ENCODE peak calls at places on chromosomes 16 and 17, in eight cellular contexts. One of them, this sample, is unnamed.

GRCh38 chr17:65589321-65589720 is 27.9 kb upstream of the AXIN2 start:
- DNase-seq in fibroblast of mammary gland: peak
- DNase-seq in tibial nerve: no peak
- DNase-seq in kidney: peak
- DNase-seq in dorsolateral prefrontal cortex: no peak
- DNase-seq in psoas muscle: no peak
- DNase-seq in GM13977: no peak
- DNase-seq in OCI-LY7: no peak
- DNase-seq in this sample: no peak

GRCh38 chr17:66830451-66830850 is 4.5 kb upstream of the CACNG5 start:
- DNase-seq in kidney: no peak
- DNase-seq in GM13977: no peak
- DNase-seq in OCI-LY7: no peak
- DNase-seq in psoas muscle: no peak
- DNase-seq in tibial nerve: no peak
- DNase-seq in dorsolateral prefrontal cortex: no peak
- DNase-seq in fibroblast of mammary gland: no peak
- DNase-seq in this sample: no peak

GRCh38 chr17:44219126-44219635 is 294 bp downstream of the UBTF start:
- DNase-seq in OCI-LY7: peak
- DNase-seq in tibial nerve: peak
- DNase-seq in kidney: peak
- DNase-seq in GM13977: peak
- DNase-seq in fibroblast of mammary gland: peak
- DNase-seq in psoas muscle: peak
- DNase-seq in dorsolateral prefrontal cortex: peak
- DNase-seq in this sample: peak

GRCh38 chr17:28033972-28034714 is 8.3 kb upstream of the NLK start:
- DNase-seq in tibial nerve: no peak
- DNase-seq in dorsolateral prefrontal cortex: no peak
- DNase-seq in OCI-LY7: no peak
- DNase-seq in fibroblast of mammary gland: peak
- DNase-seq in kidney: no peak
- DNase-seq in psoas muscle: no peak
- DNase-seq in GM13977: no peak
- DNase-seq in this sample: peak

GRCh38 chr16:76729525-76729924 is 452.3 kb downstream of the CNTNAP4 start:
- DNase-seq in dorsolateral prefrontal cortex: no peak
- DNase-seq in tibial nerve: no peak
- DNase-seq in fibroblast of mammary gland: peak
- DNase-seq in OCI-LY7: no peak
- DNase-seq in kidney: no peak
- DNase-seq in GM13977: no peak
- DNase-seq in psoas muscle: no peak
- DNase-seq in this sample: peak

GRCh38 chr17:17965152-17965721 is 7.0 kb downstream of the TOM1L2 start:
- DNase-seq in GM13977: no peak
- DNase-seq in tibial nerve: no peak
- DNase-seq in psoas muscle: no peak
- DNase-seq in dorsolateral prefrontal cortex: no peak
- DNase-seq in fibroblast of mammary gland: no peak
- DNase-seq in OCI-LY7: no peak
- DNase-seq in kidney: no peak
- DNase-seq in this sample: no peak

GRCh38 chr16:78982344-78982743 is 618.2 kb downstream of the MAF start:
- DNase-seq in GM13977: no peak
- DNase-seq in dorsolateral prefrontal cortex: no peak
- DNase-seq in fibroblast of mammary gland: no peak
- DNase-seq in psoas muscle: no peak
- DNase-seq in kidney: no peak
- DNase-seq in OCI-LY7: no peak
- DNase-seq in tibial nerve: no peak
- DNase-seq in this sample: no peak

GRCh38 chr17:61833536-61834203 is 29.7 kb downstream of the BRIP1 start:
- DNase-seq in dorsolateral prefrontal cortex: no peak
- DNase-seq in GM13977: no peak
- DNase-seq in kidney: no peak
- DNase-seq in psoas muscle: no peak
- DNase-seq in tibial nerve: no peak
- DNase-seq in fibroblast of mammary gland: peak
- DNase-seq in OCI-LY7: no peak
- DNase-seq in this sample: peak

GRCh38 chr16:73125860-73126259 is 77.9 kb upstream of the ZFHX3 start:
- DNase-seq in fibroblast of mammary gland: peak
- DNase-seq in OCI-LY7: no peak
- DNase-seq in GM13977: no peak
- DNase-seq in tibial nerve: no peak
- DNase-seq in dorsolateral prefrontal cortex: no peak
- DNase-seq in kidney: no peak
- DNase-seq in psoas muscle: no peak
- DNase-seq in this sample: peak

GRCh38 chr16:67260426-67261063 is 11.8 kb downstream of the SLC9A5 start:
- DNase-seq in OCI-LY7: peak
- DNase-seq in fibroblast of mammary gland: peak
- DNase-seq in kidney: no peak
- DNase-seq in dorsolateral prefrontal cortex: no peak
- DNase-seq in psoas muscle: peak
- DNase-seq in tibial nerve: no peak
- DNase-seq in GM13977: peak
- DNase-seq in this sample: peak

GRCh38 chr17:64281962-64282752 is 19.1 kb upstream of the TEX2 start:
- DNase-seq in tibial nerve: no peak
- DNase-seq in dorsolateral prefrontal cortex: no peak
- DNase-seq in kidney: no peak
- DNase-seq in GM13977: peak
- DNase-seq in psoas muscle: peak
- DNase-seq in fibroblast of mammary gland: peak
- DNase-seq in OCI-LY7: peak
- DNase-seq in this sample: peak

GRCh38 chr17:80045703-80046102 is 9.3 kb downstream of the CCDC40 start:
- DNase-seq in fibroblast of mammary gland: no peak
- DNase-seq in OCI-LY7: no peak
- DNase-seq in tibial nerve: no peak
- DNase-seq in dorsolateral prefrontal cortex: no peak
- DNase-seq in GM13977: no peak
- DNase-seq in kidney: no peak
- DNase-seq in psoas muscle: no peak
- DNase-seq in this sample: no peak

GRCh38 chr16:52446076-52446475 is 100.9 kb downstream of the TOX3 start:
- DNase-seq in tibial nerve: no peak
- DNase-seq in fibroblast of mammary gland: no peak
- DNase-seq in GM13977: no peak
- DNase-seq in psoas muscle: no peak
- DNase-seq in kidney: no peak
- DNase-seq in OCI-LY7: no peak
- DNase-seq in dorsolateral prefrontal cortex: no peak
- DNase-seq in this sample: no peak

DNA sequence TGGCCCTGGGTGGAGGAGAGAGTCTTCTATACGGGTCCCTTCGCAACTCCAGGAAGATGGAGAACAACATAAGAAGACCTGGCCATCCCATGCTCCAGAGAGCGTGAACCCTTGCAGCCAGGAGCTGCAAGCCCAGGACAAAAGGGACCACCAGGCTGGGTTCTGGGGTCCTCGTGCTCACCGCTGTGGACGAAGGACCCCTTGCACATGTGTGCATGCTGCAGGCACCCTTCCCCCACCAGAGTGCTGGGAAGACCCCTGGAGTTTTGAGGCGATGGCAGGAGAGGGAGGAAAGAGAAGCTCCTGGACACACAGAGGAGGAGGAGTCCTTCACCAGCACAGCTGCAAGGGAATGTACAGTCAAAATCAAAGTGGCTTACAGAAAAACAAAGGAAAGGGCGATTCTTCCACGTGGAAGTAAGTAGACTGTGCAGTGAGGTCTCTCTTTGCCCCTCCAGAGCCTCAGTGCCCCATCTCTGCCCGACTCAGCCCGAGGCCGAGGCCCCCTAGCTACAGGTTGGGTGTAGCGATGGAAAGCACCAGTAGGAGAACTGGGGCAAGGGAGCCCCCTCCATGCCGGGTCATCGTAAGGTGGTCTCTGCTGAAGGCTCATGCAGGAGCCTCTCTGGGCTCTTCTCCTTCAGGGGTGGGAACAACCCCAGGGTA is 51.3 kb downstream of the PIMREG start:
- DNase-seq in tibial nerve: no peak
- DNase-seq in OCI-LY7: no peak
- DNase-seq in dorsolateral prefrontal cortex: no peak
- DNase-seq in psoas muscle: peak
- DNase-seq in fibroblast of mammary gland: no peak
- DNase-seq in kidney: peak
- DNase-seq in GM13977: no peak
- DNase-seq in this sample: no peak
- TF ChIP-seq CTCF in tibial nerve: no peak
- TF ChIP-seq CTCF in OCI-LY7: peak
- TF ChIP-seq CTCF in dorsolateral prefrontal cortex: no peak
- TF ChIP-seq CTCF in psoas muscle: no peak
- TF ChIP-seq CTCF in fibroblast of mammary gland: no peak
- TF ChIP-seq CTCF in kidney: no peak
- TF ChIP-seq CTCF in GM13977: peak
- TF ChIP-seq CTCF in this sample: no peak

DNA sequence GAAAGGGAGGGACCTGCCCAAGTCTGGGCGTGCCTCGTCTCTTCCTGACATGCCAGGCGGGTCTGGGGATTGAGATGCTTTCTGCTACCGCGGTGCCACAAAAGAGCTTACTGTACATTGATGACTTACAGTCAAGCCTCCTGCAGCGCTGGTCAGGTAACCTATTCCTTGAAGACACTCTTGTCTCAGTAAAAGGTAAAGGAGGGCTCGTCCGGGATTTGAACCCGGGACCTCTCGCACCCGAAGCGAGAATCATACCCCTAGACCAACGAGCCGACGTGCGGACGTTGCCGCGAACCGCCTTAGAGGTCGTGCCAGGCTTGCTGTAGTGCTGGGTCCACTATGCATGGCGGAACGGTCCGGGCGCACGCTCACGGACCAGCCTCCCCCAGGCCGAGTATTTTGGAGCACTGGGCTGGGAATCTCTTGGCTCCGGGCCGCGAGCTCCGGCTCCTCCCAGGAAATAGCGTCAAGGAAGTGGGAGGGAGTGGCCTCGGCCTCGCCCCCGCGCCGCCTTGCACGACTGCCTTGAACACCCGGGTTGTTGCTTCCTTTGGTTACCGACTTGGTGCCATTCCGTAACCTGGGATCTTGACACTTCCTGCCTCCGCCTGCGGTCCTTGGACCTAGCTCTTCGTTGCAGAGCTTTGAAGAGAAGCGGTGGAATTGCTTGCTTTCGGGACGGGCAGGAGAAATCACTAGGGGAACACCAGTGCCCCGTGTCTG is 12.4 kb upstream of the AURKB start:
- DNase-seq in tibial nerve: peak
- DNase-seq in dorsolateral prefrontal cortex: peak
- DNase-seq in OCI-LY7: peak
- DNase-seq in GM13977: peak
- DNase-seq in psoas muscle: peak
- DNase-seq in kidney: peak
- DNase-seq in fibroblast of mammary gland: peak
- DNase-seq in this sample: peak
- TF ChIP-seq CTCF in tibial nerve: no peak
- TF ChIP-seq CTCF in dorsolateral prefrontal cortex: no peak
- TF ChIP-seq CTCF in OCI-LY7: no peak
- TF ChIP-seq CTCF in GM13977: no peak
- TF ChIP-seq CTCF in psoas muscle: no peak
- TF ChIP-seq CTCF in kidney: no peak
- TF ChIP-seq CTCF in fibroblast of mammary gland: no peak
- TF ChIP-seq CTCF in this sample: no peak

GRCh38 chr17:2412561-2413021 is 11.7 kb upstream of the MNT start:
- DNase-seq in tibial nerve: no peak
- DNase-seq in GM13977: no peak
- DNase-seq in kidney: no peak
- DNase-seq in OCI-LY7: no peak
- DNase-seq in dorsolateral prefrontal cortex: no peak
- DNase-seq in fibroblast of mammary gland: no peak
- DNase-seq in psoas muscle: peak
- DNase-seq in this sample: no peak
- TF ChIP-seq CTCF in tibial nerve: no peak
- TF ChIP-seq CTCF in GM13977: no peak
- TF ChIP-seq CTCF in kidney: no peak
- TF ChIP-seq CTCF in OCI-LY7: no peak
- TF ChIP-seq CTCF in dorsolateral prefrontal cortex: no peak
- TF ChIP-seq CTCF in fibroblast of mammary gland: no peak
- TF ChIP-seq CTCF in psoas muscle: peak
- TF ChIP-seq CTCF in this sample: no peak

GRCh38 chr17:53141731-53142130 is 681.0 kb upstream of the KIF2B start:
- DNase-seq in kidney: no peak
- DNase-seq in dorsolateral prefrontal cortex: no peak
- DNase-seq in tibial nerve: no peak
- DNase-seq in OCI-LY7: no peak
- DNase-seq in fibroblast of mammary gland: no peak
- DNase-seq in psoas muscle: no peak
- DNase-seq in GM13977: no peak
- DNase-seq in this sample: no peak

GRCh38 chr17:53135969-53136368 is 686.8 kb upstream of the KIF2B start:
- DNase-seq in dorsolateral prefrontal cortex: no peak
- DNase-seq in kidney: no peak
- DNase-seq in OCI-LY7: no peak
- DNase-seq in GM13977: no peak
- DNase-seq in fibroblast of mammary gland: no peak
- DNase-seq in psoas muscle: no peak
- DNase-seq in tibial nerve: no peak
- DNase-seq in this sample: no peak

GRCh38 chr17:53142890-53143289 is 679.8 kb upstream of the KIF2B start:
- DNase-seq in kidney: no peak
- DNase-seq in psoas muscle: no peak
- DNase-seq in dorsolateral prefrontal cortex: no peak
- DNase-seq in OCI-LY7: no peak
- DNase-seq in GM13977: no peak
- DNase-seq in fibroblast of mammary gland: no peak
- DNase-seq in tibial nerve: no peak
- DNase-seq in this sample: peak

GRCh38 chr17:53137919-53138318 is 684.8 kb upstream of the KIF2B start:
- DNase-seq in kidney: no peak
- DNase-seq in fibroblast of mammary gland: no peak
- DNase-seq in OCI-LY7: no peak
- DNase-seq in GM13977: no peak
- DNase-seq in tibial nerve: no peak
- DNase-seq in dorsolateral prefrontal cortex: no peak
- DNase-seq in psoas muscle: no peak
- DNase-seq in this sample: no peak

GRCh38 chr17:53141280-53141679 is 681.4 kb upstream of the KIF2B start:
- DNase-seq in dorsolateral prefrontal cortex: no peak
- DNase-seq in tibial nerve: no peak
- DNase-seq in psoas muscle: no peak
- DNase-seq in fibroblast of mammary gland: no peak
- DNase-seq in GM13977: no peak
- DNase-seq in kidney: no peak
- DNase-seq in OCI-LY7: no peak
- DNase-seq in this sample: no peak
- TF ChIP-seq CTCF in dorsolateral prefrontal cortex: no peak
- TF ChIP-seq CTCF in tibial nerve: no peak
- TF ChIP-seq CTCF in psoas muscle: no peak
- TF ChIP-seq CTCF in fibroblast of mammary gland: no peak
- TF ChIP-seq CTCF in GM13977: no peak
- TF ChIP-seq CTCF in kidney: no peak
- TF ChIP-seq CTCF in OCI-LY7: no peak
- TF ChIP-seq CTCF in this sample: no peak

GRCh38 chr16:50627419-50627818 is 53.7 kb downstream of the SNX20 start:
- DNase-seq in dorsolateral prefrontal cortex: no peak
- DNase-seq in OCI-LY7: peak
- DNase-seq in GM13977: peak
- DNase-seq in fibroblast of mammary gland: peak
- DNase-seq in tibial nerve: no peak
- DNase-seq in kidney: peak
- DNase-seq in psoas muscle: no peak
- DNase-seq in this sample: no peak
- TF ChIP-seq CTCF in dorsolateral prefrontal cortex: no peak
- TF ChIP-seq CTCF in OCI-LY7: peak
- TF ChIP-seq CTCF in GM13977: peak
- TF ChIP-seq CTCF in fibroblast of mammary gland: peak
- TF ChIP-seq CTCF in tibial nerve: peak
- TF ChIP-seq CTCF in kidney: no peak
- TF ChIP-seq CTCF in psoas muscle: peak
- TF ChIP-seq CTCF in this sample: no peak

GRCh38 chr17:6508026-6508425 is 48.3 kb downstream of the PITPNM3 start:
- DNase-seq in GM13977: no peak
- DNase-seq in psoas muscle: no peak
- DNase-seq in tibial nerve: no peak
- DNase-seq in dorsolateral prefrontal cortex: no peak
- DNase-seq in kidney: peak
- DNase-seq in fibroblast of mammary gland: no peak
- DNase-seq in OCI-LY7: no peak
- DNase-seq in this sample: no peak
- TF ChIP-seq CTCF in GM13977: no peak
- TF ChIP-seq CTCF in psoas muscle: no peak
- TF ChIP-seq CTCF in tibial nerve: no peak
- TF ChIP-seq CTCF in dorsolateral prefrontal cortex: no peak
- TF ChIP-seq CTCF in kidney: no peak
- TF ChIP-seq CTCF in fibroblast of mammary gland: no peak
- TF ChIP-seq CTCF in OCI-LY7: no peak
- TF ChIP-seq CTCF in this sample: no peak

This sample was measured in MCF 10A.